ENCODE peak calls at places on chromosomes 6 and 20, in ten cellular contexts. J is endodermal cell; B is nephron progenitor cell; X is HFFc6; I is upper lobe of right lung; Y is H9; E is mammary epithelial cell; Z is astrocyte of the cerebellum; V is HFF-Myc; M is CD4-positive, alpha-beta T cell. R is an unnamed sample.

GRCh38 chr20:19074828-19075516 is 137.5 kb upstream of the SLC24A3 start:
- DNase-seq in J (no peak), B (no peak), X (no peak), I (no peak), Y (no peak), E (no peak), Z (no peak), V (no peak), M (peak), R (no peak)

GRCh38 chr6:170051229-170052172 is 239.4 kb downstream of the DLL1 start:
- DNase-seq in J (no peak), B (no peak), X (no peak), I (peak), Y (no peak), E (no peak), Z (no peak), V (no peak), M (no peak), R (peak)

GRCh38 chr6:144064831-144065668 is 30.3 kb downstream of the SF3B5 start:
- DNase-seq in J (peak), B (no peak), X (no peak), I (no peak), Y (no peak), E (no peak), Z (no peak), V (no peak), M (no peak), R (no peak)

GRCh38 chr20:57287007-57287810 is 20.8 kb upstream of the BMP7 start:
- DNase-seq in J (no peak), B (no peak), X (no peak), I (no peak), Y (no peak), E (no peak), Z (no peak), V (no peak), M (no peak), R (no peak)

GRCh38 chr6:75436869-75437268 is 56.7 kb downstream of the FILIP1 start:
- DNase-seq in J (no peak), B (no peak), X (no peak), I (no peak), Y (no peak), E (no peak), Z (no peak), V (no peak), M (no peak), R (no peak)

GRCh38 chr6:125008261-125008671 is 46.0 kb downstream of the RNF217 start:
- DNase-seq in J (no peak), B (no peak), X (peak), I (no peak), Y (no peak), E (no peak), Z (no peak), V (no peak), M (no peak), R (no peak)

GRCh38 chr6:112710710-112711109 is 363.6 kb downstream of the RFPL4B start:
- DNase-seq in J (no peak), B (no peak), X (no peak), I (no peak), Y (no peak), E (peak), Z (no peak), V (no peak), M (no peak), R (no peak)

GRCh38 chr6:82068721-82069120 is 178.8 kb downstream of the IBTK start:
- DNase-seq in J (no peak), B (no peak), X (no peak), I (no peak), Y (no peak), E (no peak), Z (no peak), V (no peak), M (no peak), R (no peak)

GRCh38 chr6:103872219-103872618 is 987.5 kb downstream of the HACE1 start:
- DNase-seq in J (no peak), B (no peak), X (no peak), I (no peak), Y (no peak), E (no peak), Z (no peak), V (no peak), M (no peak), R (no peak)

GRCh38 chr20:38270869-38271608 is 10.5 kb upstream of the KIAA1755 start:
- DNase-seq in J (no peak), B (no peak), X (peak), I (no peak), Y (no peak), E (peak), Z (peak), V (peak), M (no peak), R (peak)

GRCh38 chr20:21156266-21156665 is 30.4 kb downstream of the KIZ start:
- DNase-seq in J (no peak), B (no peak), X (peak), I (no peak), Y (no peak), E (peak), Z (peak), V (no peak), M (no peak), R (no peak)

GRCh38 chr20:59342017-59342957 is 41.9 kb downstream of the EDN3 start:
- DNase-seq in J (no peak), B (peak), X (no peak), I (no peak), Y (no peak), E (no peak), Z (no peak), V (no peak), M (no peak), R (no peak)

GRCh38 chr6:128062882-128063603 is 162.2 kb upstream of the THEMIS start:
- DNase-seq in J (no peak), B (no peak), X (no peak), I (no peak), Y (no peak), E (no peak), Z (no peak), V (no peak), M (no peak), R (no peak)

GRCh38 chr6:133992992-133993682 is 40.1 kb downstream of the TBPL1 start:
- DNase-seq in J (no peak), B (no peak), X (no peak), I (no peak), Y (no peak), E (no peak), Z (no peak), V (no peak), M (no peak), R (no peak)

GRCh38 chr6:161031721-161032495 is 40.3 kb downstream of the MAP3K4 start:
- DNase-seq in J (no peak), B (no peak), X (peak), I (no peak), Y (no peak), E (peak), Z (peak), V (peak), M (no peak), R (no peak)

GRCh38 chr20:1840865-1841553 is 54.2 kb upstream of the SIRPA start:
- DNase-seq in J (peak), B (no peak), X (no peak), I (no peak), Y (peak), E (no peak), Z (no peak), V (no peak), M (no peak), R (no peak)

DNA sequence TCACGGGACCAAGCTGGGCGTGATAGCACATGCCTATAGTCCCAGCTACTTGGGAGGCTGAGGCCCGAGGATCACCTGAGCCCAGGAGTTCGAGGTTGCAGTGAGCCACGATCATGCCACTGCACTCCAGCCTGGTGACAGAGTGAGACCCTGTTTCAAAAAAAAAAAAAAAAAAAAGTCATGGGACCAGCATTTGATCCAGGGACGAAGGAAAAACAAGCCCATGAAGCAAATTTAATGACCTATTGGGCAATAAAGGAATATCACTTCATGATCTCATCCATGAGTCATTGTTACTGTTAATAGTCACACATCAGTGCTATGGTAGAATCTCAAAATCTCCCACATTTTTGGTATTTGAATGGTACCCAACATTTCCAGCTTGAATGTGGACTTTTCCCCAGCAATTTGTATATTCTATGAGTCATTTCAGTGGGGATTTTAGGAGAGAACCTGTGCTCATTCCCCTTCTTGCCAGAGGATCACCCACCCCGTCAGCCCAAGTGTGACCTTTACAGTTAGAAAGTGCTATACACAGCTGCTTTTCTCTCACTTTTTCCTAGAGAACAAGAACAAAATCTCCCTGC is 8.5 kb upstream of the SOD2 start:
- DNase-seq in J (no peak), B (no peak), X (peak), I (no peak), Y (no peak), E (peak), Z (peak), V (peak), M (no peak), R (no peak)
- TF ChIP-seq CTCF in J (no peak), B (no peak), X (no peak), I (no peak), Y (no peak), E (no peak), Z (no peak), V (no peak), M (no peak), R (no peak)

DNA sequence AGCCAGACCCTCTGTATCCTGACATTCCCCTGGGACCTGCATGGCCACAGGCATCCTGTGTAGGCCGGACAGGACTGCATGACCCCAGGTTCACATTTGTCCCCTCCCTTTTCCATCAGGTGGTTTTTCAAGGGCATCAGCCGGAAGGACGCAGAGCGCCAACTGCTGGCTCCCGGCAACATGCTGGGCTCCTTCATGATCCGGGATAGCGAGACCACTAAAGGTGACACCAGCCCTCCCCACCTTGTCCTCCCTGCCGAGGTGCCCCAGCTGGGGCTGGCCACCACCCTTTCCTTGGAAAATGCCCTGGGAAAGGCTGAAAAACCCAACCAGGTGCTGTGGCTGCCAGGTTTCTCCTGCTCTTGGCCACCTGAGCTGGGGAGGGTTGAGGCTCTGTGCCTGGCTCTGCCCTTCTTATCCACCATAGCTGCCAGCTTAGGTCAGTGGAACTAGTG is 27.6 kb downstream of the HCK start:
- DNase-seq in J (no peak), B (peak), X (no peak), I (no peak), Y (peak), E (no peak), Z (no peak), V (no peak), M (no peak), R (no peak)
- TF ChIP-seq CTCF in J (no peak), B (no peak), X (no peak), I (no peak), Y (peak), E (no peak), Z (no peak), V (no peak), M (no peak), R (no peak)

GRCh38 chr20:20136313-20136712 is 84.0 kb downstream of the CFAP61 start:
- DNase-seq in J (no peak), B (no peak), X (no peak), I (no peak), Y (no peak), E (no peak), Z (no peak), V (no peak), M (no peak), R (no peak)

GRCh38 chr20:20134941-20135572 is 82.7 kb downstream of the CFAP61 start:
- DNase-seq in J (no peak), B (no peak), X (no peak), I (no peak), Y (no peak), E (no peak), Z (no peak), V (no peak), M (no peak), R (no peak)

GRCh38 chr20:20130399-20130798 is 78.1 kb downstream of the CFAP61 start:
- DNase-seq in J (peak), B (no peak), X (no peak), I (no peak), Y (no peak), E (peak), Z (no peak), V (no peak), M (no peak), R (no peak)
- TF ChIP-seq CTCF in J (peak), B (no peak), X (peak), I (no peak), Y (peak), E (peak), Z (no peak), V (peak), M (no peak), R (no peak)

DNA sequence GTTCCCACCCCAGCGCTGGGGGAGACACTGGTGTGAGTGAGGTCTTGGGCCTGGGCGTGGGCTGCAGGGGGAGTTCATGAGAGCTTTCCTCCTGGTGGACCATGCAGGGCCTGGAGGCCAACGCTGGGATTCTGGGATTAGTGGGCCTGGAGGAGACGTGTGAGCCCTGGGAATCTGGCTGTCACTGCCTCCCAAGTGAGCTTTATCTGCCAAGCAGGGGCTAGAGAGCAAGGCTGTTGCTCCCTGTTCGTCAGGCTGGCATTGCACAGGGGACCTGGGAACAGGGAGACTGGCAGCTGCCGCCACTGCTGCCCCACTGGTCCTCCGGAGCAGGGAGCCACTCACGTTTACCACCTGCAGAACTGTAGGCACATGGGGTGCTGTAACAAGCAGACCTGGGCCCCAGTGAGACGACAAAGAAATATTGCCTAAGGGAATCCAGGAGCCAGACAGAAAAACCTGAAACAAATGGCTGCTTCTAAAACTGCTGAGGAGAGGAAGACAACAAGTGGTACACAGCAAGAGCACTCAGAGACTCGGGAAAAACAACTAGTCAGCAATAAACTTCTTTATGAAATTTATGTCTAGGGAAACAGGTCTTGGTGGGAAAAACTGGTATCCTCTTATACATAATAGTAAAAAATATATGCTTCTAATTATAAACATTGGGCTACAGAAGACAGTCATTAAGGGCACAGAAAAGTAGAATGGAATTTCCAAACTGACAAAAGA is 45.2 kb downstream of the PPP1R3G start:
- DNase-seq in J (no peak), B (no peak), X (no peak), I (no peak), Y (no peak), E (no peak), Z (no peak), V (no peak), M (no peak), R (no peak)
- TF ChIP-seq CTCF in J (no peak), B (no peak), X (no peak), I (no peak), Y (no peak), E (no peak), Z (no peak), V (no peak), M (no peak), R (no peak)